ENCODE peak calls at places on chromosomes 12 and 14, in five cellular contexts. F is HepG2, A is AG04450, G is fibroblast of mammary gland, J is PC-3. X is an unnamed sample.

GRCh38 chr12:121637231-121637914 is 11.0 kb downstream of the ORAI1 start:
- DNase-seq in A (no peak), J (no peak), G (no peak), F (no peak), X (no peak)

GRCh38 chr12:122104844-122105243 is 26.3 kb downstream of the MLXIP start:
- DNase-seq in A (no peak), J (no peak), F (no peak), G (no peak), X (no peak)

GRCh38 chr14:37550511-37550910 is 44.5 kb downstream of the FOXA1 start:
- DNase-seq in J (peak; percentile 82), F (no peak), G (peak; percentile 69), A (peak; percentile 49), X (no peak)

GRCh38 chr14:54902143-54902520 is 494 bp downstream of the GCH1 start:
- DNase-seq in A (no peak), G (peak; percentile 31), J (peak; percentile 85), F (peak; percentile 62), X (no peak)

GRCh38 chr12:30484658-30485057 is 211.0 kb downstream of the IPO8 start:
- DNase-seq in J (no peak), G (no peak), A (no peak), F (no peak), X (no peak)

GRCh38 chr12:108825205-108825950 is 32.0 kb downstream of the SSH1 start:
- DNase-seq in A (no peak), G (peak; percentile 78), F (no peak), J (no peak), X (peak; percentile 15)

GRCh38 chr12:86634706-86635410 is 378.7 kb upstream of the MGAT4C start:
- DNase-seq in F (no peak), J (peak; percentile 87), A (no peak), G (peak; percentile 12), X (no peak)

GRCh38 chr14:59244581-59244980 is 56.1 kb downstream of the DAAM1 start:
- DNase-seq in G (no peak), J (peak; percentile 99), A (no peak), F (no peak), X (no peak)

GRCh38 chr12:65881965-65882413 is 57.7 kb downstream of the HMGA2 start:
- DNase-seq in F (no peak), J (no peak), A (no peak), G (peak; percentile 70), X (no peak)

GRCh38 chr14:65065719-65066118 is 36.6 kb downstream of the MAX start:
- DNase-seq in A (no peak), F (no peak), J (peak; percentile 25), G (no peak), X (no peak)

GRCh38 chr14:91367173-91368171 is 50.1 kb downstream of the CCDC88C start:
- DNase-seq in J (peak; percentile 79), F (no peak), A (no peak), G (no peak), X (peak; percentile 94)

GRCh38 chr12:109727039-109727723 is 13.6 kb downstream of the FAM222A start:
- DNase-seq in A (no peak), G (no peak), J (no peak), F (peak; percentile 89), X (no peak)

GRCh38 chr14:37903561-37904191 is 304.0 kb upstream of the SSTR1 start:
- DNase-seq in J (peak; percentile 83), F (peak; percentile 75), A (peak; percentile 10), G (peak; percentile 71), X (no peak)

GRCh38 chr12:71552728-71553501 is 110.7 kb downstream of the ZFC3H1 start:
- DNase-seq in A (no peak), F (peak; percentile 92), J (no peak), G (no peak), X (no peak)

GRCh38 chr12:114241973-114242434 is 163.9 kb downstream of the TBX5 start:
- DNase-seq in F (no peak), J (peak; percentile 2), A (no peak), G (no peak), X (peak; percentile 43)

GRCh38 chr12:108645686-108646596 is 12.2 kb upstream of the SELPLG start:
- DNase-seq in J (no peak), G (no peak), A (no peak), F (no peak), X (no peak)

GRCh38 chr14:65846469-65846868 is 433.9 kb downstream of the FUT8 start:
- DNase-seq in A (no peak), J (no peak), F (no peak), G (no peak), X (no peak)

GRCh38 chr14:28759658-28760313 is 6.8 kb upstream of the FOXG1 start:
- DNase-seq in G (no peak), A (no peak), J (no peak), F (no peak), X (no peak)

GRCh38 chr14:68687746-68688145 is 105.1 kb downstream of the ZFP36L1 start:
- DNase-seq in A (no peak), G (peak; percentile 90), F (no peak), J (peak; percentile 96), X (no peak)

GRCh38 chr12:53659011-53659551 is 16.8 kb downstream of the ATP5MC2 start:
- DNase-seq in J (peak; percentile 95), A (peak; percentile 43), F (peak; percentile 96), G (peak; percentile 67), X (no peak)

GRCh38 chr12:65525501-65526141 is 247.1 kb downstream of the MSRB3 start:
- DNase-seq in J (peak; percentile 56), F (no peak), G (peak; percentile 92), A (no peak), X (no peak)

GRCh38 chr12:130983328-130984017 is 29.8 kb downstream of the ADGRD1 start:
- DNase-seq in F (peak; percentile 91), A (no peak), G (no peak), J (no peak), X (no peak)

DNA sequence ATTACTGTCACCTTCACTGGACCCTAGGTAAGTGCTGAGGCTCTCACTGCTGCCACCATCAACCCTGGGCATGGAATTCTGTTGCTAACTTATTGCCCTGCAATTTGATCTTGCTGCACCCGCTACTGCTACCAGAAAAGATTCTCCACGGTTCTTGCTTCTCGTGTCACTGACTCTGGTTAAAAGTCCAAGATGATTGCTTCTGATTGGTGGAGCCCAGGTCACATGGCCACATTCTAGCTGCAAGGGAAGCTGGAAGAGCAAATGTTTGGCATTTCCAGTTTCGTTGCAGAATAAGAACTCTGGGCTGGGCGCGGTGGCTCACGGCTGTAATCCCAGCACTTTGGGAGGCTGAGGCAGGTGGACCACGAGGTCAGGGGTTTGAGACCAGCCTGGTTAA is 7.5 kb upstream of the VSX2 start:
- DNase-seq in A (no peak), J (no peak), G (no peak), F (no peak), X (no peak)
- H3K4me3 ChIP-seq in A (no peak overlapping the region), J (no peak overlapping the region), G (no peak overlapping the region), F (no peak overlapping the region), X (no peak overlapping the region)

DNA sequence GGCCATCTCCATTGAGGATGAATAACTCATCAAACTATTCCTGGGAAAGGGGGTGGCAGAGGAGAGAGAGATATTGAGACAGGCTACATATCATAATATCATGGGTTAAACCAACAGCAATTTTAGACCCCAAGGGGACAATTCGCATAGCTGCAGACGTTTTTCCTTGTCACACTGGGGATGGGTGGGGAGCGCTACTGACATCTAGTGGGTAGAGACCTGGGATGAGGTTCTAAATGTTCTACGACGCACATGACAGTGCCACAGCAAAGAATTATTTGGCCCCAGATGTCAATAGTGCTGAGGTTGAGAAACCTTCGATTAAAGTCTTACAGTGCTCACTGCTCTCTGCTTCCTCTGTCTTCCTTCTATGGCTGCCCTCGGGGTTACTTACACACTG is 425.6 kb downstream of the NRXN3 start:
- DNase-seq in G (no peak), F (no peak), A (no peak), J (peak; percentile 5), X (no peak)
- TF ChIP-seq CTCF in G (peak; percentile 29), F (peak; percentile 37), A (no peak), J (peak; percentile 33), X (peak; percentile 33)

GRCh38 chr14:77125275-77126073 is 16.1 kb downstream of the ZDHHC22 start:
- DNase-seq in J (no peak), F (no peak), G (no peak), A (no peak), X (no peak)
- H3K4me3 ChIP-seq in J (no peak overlapping the region), F (no peak overlapping the region), G (no peak overlapping the region), A (no peak overlapping the region), X (peak overlapping the region; percentile 2)

GRCh38 chr12:112303799-112304198 is 78.4 kb downstream of the HECTD4 start:
- DNase-seq in A (no peak), F (no peak), J (no peak), G (no peak), X (no peak)

GRCh38 chr12:112304411-112304810 is 77.8 kb downstream of the HECTD4 start:
- DNase-seq in G (no peak), A (no peak), F (no peak), J (no peak), X (no peak)

GRCh38 chr12:112308184-112308583 is 74.0 kb downstream of the HECTD4 start:
- DNase-seq in G (no peak), F (no peak), J (no peak), A (no peak), X (no peak)

GRCh38 chr12:112307219-112308062 is 74.8 kb downstream of the HECTD4 start:
- DNase-seq in F (no peak), G (no peak), J (no peak), A (no peak), X (no peak)

GRCh38 chr12:112305951-112306350 is 76.3 kb downstream of the HECTD4 start:
- DNase-seq in F (no peak), J (no peak), G (no peak), A (no peak), X (no peak)
- TF ChIP-seq CTCF in F (no peak), J (no peak), G (no peak), A (no peak), X (no peak)

GRCh38 chr12:15880721-15881120 is 1.5 kb upstream of the STRAP start:
- DNase-seq in A (no peak), G (no peak), J (peak; percentile 10), F (no peak), X (no peak)
- H3K4me3 ChIP-seq in A (no peak overlapping the region), G (no peak overlapping the region), J (no peak overlapping the region), F (no peak overlapping the region), X (no peak overlapping the region)

DNA sequence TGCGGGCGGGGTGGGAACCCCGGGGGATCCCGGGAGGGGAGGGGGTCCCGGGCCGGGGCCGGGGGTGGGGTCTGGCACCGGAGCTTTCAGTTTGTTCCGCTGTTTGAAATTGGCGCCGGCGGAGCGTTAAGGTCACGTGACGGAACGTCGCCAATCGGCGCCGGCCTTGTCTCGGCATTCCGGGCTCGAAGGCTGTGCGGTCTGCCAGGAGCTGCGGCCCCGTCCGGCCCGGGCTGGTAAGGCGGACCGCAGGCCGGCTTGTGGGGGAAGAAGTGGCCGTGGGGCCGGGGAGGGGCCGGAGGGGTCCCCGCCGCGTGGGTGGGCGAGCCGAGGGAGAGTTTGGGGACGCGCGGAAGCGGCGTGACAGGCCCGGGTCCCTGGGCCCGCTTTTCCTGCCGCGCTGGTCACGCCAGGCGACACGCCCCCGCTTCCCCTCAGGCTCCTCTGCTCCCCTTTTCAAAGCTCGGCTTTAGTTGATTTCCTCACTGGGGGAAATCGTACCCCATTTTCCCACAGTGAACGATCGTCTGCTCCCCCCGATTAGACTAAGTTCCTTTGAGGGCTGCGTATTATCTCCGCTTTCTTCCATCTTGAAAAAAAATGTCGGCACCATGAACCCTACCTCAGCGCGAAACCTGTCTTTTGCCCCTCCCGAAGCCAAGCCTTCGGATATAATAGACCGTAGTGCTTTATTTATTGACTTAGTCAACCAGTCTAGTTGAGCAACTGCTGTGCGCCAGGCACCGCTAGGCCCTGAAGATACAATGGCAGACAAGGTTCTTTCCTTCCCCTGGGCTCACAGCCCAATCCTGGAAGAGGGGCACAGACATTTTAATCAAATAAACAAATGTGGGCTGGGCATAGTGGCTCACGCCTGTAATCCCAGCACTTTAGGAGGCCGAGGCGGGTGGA is at the start of the genes FOXM1 and RHNO1:
- DNase-seq in J (peak; percentile 85), F (peak; percentile 78), A (peak; percentile 66), G (peak; percentile 85), X (peak; percentile 53)
- TF ChIP-seq CTCF in J (no peak), F (no peak), A (peak; percentile 11), G (no peak), X (no peak)

GRCh38 chr12:124630791-124631313 is 63.4 kb upstream of the NCOR2 start:
- DNase-seq in J (no peak), F (no peak), A (no peak), G (no peak), X (no peak)
- H3K4me3 ChIP-seq in J (no peak overlapping the region), F (no peak overlapping the region), A (no peak overlapping the region), G (no peak overlapping the region), X (no peak overlapping the region)